ENCODE peak calls at places on chromosomes 5 and 9, in five cellular contexts. X, W, P, U and D are unnamed samples.

GRCh38 chr5:72036951-72037350 is 70.3 kb upstream of the MAP1B start:
- DNase-seq in W (no peak), P (peak; percentile 26), X (no peak), U (peak; percentile 72), D (no peak)

GRCh38 chr9:127203501-127204327 is 60.9 kb upstream of the GARNL3 start:
- DNase-seq in P (no peak), W (no peak), U (no peak), X (no peak), D (no peak)

GRCh38 chr5:176396330-176396729 is 7.8 kb downstream of the HIGD2A start:
- DNase-seq in U (no peak), X (peak; percentile 25), P (peak; percentile 27), W (no peak), D (no peak)

GRCh38 chr9:89877051-89878002 is 272.5 kb downstream of the GADD45G start:
- DNase-seq in X (no peak), U (peak; percentile 30), P (no peak), W (peak; percentile 46), D (peak; percentile 59)

GRCh38 chr9:133798160-133798559 is 60.0 kb upstream of the SARDH start:
- DNase-seq in U (no peak), X (no peak), W (no peak), P (no peak), D (no peak)

GRCh38 chr9:129363216-129363873 is 185.3 kb upstream of the IER5L start:
- DNase-seq in W (no peak), X (no peak), P (no peak), U (no peak), D (no peak)

GRCh38 chr9:77290373-77290772 is 113.0 kb downstream of the VPS13A start:
- DNase-seq in X (no peak), U (no peak), W (no peak), P (no peak), D (no peak)

GRCh38 chr5:171595801-171596231 is 176.4 kb downstream of the FGF18 start:
- DNase-seq in X (no peak), P (peak; percentile 89), W (no peak), U (no peak), D (no peak)

DNA sequence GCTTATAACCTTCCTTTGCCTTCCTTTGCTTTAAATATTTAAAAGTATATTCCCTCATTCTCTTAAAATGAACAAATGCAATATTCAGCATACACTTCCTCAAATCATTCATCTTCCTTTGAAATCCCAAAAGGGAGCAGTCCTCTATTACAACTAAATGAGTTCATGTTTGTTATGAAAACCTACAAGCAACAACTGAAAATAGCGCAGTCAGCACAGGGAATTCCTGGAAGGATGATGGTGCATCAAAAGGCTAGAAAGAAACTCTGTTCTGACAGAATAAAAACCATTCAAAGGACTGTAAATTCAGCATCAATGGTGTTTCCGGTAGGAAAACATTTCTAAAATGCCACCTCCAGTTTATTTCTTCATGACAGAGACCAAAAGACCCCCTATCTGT is 3.3 kb downstream of the NR6A1 start:
- DNase-seq in U (no peak), X (no peak), P (no peak), W (no peak), D (no peak)
- H3K4me3 ChIP-seq in U (peak overlapping the region; percentile 90), X (no peak overlapping the region), P (no peak overlapping the region), W (no peak overlapping the region), D (no peak overlapping the region)

GRCh38 chr5:144433893-144434292 is 263.2 kb downstream of the KCTD16 start:
- DNase-seq in U (peak; percentile 40), P (no peak), X (no peak), W (no peak), D (no peak)
- TF ChIP-seq CTCF in U (peak; percentile 10), P (no peak), X (no peak), W (no peak), D (no peak)

GRCh38 chr5:43482490-43483064 is 1.1 kb downstream of the TMEM267 start:
- DNase-seq in U (no peak), W (no peak), X (no peak), P (peak; percentile 51), D (no peak)

GRCh38 chr5:43485406-43485805 is 1.7 kb upstream of the TMEM267 start:
- DNase-seq in P (peak; percentile 6), W (no peak), X (no peak), U (no peak), D (no peak)

GRCh38 chr5:43483210-43484048 is at the start of gene TMEM267:
- DNase-seq in X (peak; percentile 96), U (peak; percentile 96), P (peak; percentile 98), W (peak; percentile 96), D (peak; percentile 96)

GRCh38 chr5:43486353-43486752 is 2.7 kb upstream of the TMEM267 start:
- DNase-seq in P (no peak), X (no peak), U (no peak), W (no peak), D (no peak)

GRCh38 chr5:43484049-43484849 is 584 bp upstream of the TMEM267 start:
- DNase-seq in X (peak; percentile 89), W (peak; percentile 92), U (peak; percentile 94), P (peak; percentile 95), D (peak; percentile 86)
- H3K4me3 ChIP-seq in X (peak overlapping the region; percentile 91), W (peak overlapping the region; percentile 82), U (peak overlapping the region; percentile 99), P (peak overlapping the region; percentile 66), D (peak overlapping the region; percentile 92)

GRCh38 chr9:97854696-97855485 is 1.9 kb downstream of the FOXE1 start:
- DNase-seq in W (no peak), P (no peak), X (no peak), U (peak; percentile 65), D (no peak)

GRCh38 chr9:97855486-97855875 is 2.5 kb downstream of the FOXE1 start:
- DNase-seq in X (no peak), W (no peak), U (peak; percentile 46), P (no peak), D (no peak)

GRCh38 chr9:97856857-97857602 is 4.0 kb downstream of the FOXE1 start:
- DNase-seq in P (no peak), X (no peak), W (no peak), U (peak; percentile 59), D (no peak)

GRCh38 chr9:97853844-97854695 is 1.0 kb downstream of the FOXE1 start:
- DNase-seq in P (peak; percentile 55), U (peak; percentile 87), W (peak; percentile 65), X (no peak), D (peak; percentile 71)

DNA sequence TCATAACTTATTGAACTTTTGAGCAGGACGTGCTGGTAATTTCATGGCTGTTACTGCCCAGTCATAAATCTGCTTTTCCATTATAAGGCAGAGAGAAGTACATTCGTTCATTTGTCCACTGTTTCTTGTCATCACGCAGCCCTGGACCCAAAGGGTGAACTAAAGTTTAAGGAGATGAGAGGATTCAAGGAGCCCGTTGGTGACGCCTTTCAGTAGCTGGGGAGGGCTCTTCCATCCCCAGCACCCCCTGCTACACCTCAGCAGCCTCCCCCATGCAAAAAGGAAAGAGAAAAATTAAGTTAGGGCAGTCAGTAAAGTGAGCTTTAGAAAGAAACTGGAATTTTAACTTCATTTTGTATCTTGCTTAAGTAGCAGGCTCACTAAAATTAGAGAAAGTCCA is 2.9 kb downstream of the FOXE1 start:
- DNase-seq in X (no peak), U (no peak), W (no peak), P (no peak), D (no peak)
- TF ChIP-seq CTCF in X (no peak), U (no peak), W (no peak), P (no peak), D (no peak)